ENCODE peak calls at places on chromosomes 3 and 15, in five cellular contexts. K is OCI-LY7, B is IMR-90, I is neural progenitor cell, D is HCT116. R is an unnamed sample.

GRCh38 chr3:123740391-123740822 is 143.7 kb downstream of the MYLK start:
- DNase-seq in D (no peak), B (no peak), I (no peak), K (no peak), R (peak)

GRCh38 chr3:170033489-170033888 is 4.3 kb upstream of the GPR160 start:
- DNase-seq in I (no peak), B (no peak), D (no peak), K (peak), R (no peak)

GRCh38 chr3:166284994-166285393 is 447.8 kb upstream of the BCHE start:
- DNase-seq in K (no peak), D (no peak), B (peak), I (no peak), R (peak)

GRCh38 chr3:50649451-50649931 is 25.2 kb upstream of the DOCK3 start:
- DNase-seq in D (no peak), K (no peak), I (no peak), B (no peak), R (no peak)

GRCh38 chr3:6860911-6861330 is at the start of gene GRM7:
- DNase-seq in I (peak), D (no peak), B (no peak), K (no peak), R (no peak)

GRCh38 chr15:71810256-71811035 is at the start of gene NR2E3:
- DNase-seq in K (no peak), B (no peak), D (no peak), I (no peak), R (no peak)

GRCh38 chr15:23595368-23595767 is 29.9 kb downstream of the MKRN3 start:
- DNase-seq in I (no peak), B (no peak), K (no peak), D (no peak), R (no peak)

GRCh38 chr3:127406309-127407025 is 118.6 kb upstream of the PRR20G start:
- DNase-seq in K (peak), B (peak), D (peak), I (no peak), R (peak)

GRCh38 chr3:143644370-143645089 is 203.7 kb downstream of the SLC9A9 start:
- DNase-seq in I (peak), D (peak), K (peak), B (peak), R (peak)

GRCh38 chr15:99331366-99331765 is 80.1 kb downstream of the LRRC28 start:
- DNase-seq in K (no peak), B (no peak), I (no peak), D (no peak), R (no peak)

GRCh38 chr15:68275165-68275746 is 2.3 kb upstream of the FEM1B start:
- DNase-seq in B (peak), K (no peak), I (no peak), D (no peak), R (peak)

GRCh38 chr3:195258449-195259145 is 12.4 kb downstream of the XXYLT1 start:
- DNase-seq in D (no peak), B (no peak), K (peak), I (no peak), R (no peak)

GRCh38 chr3:36212291-36212690 is 168.0 kb upstream of the STAC start:
- DNase-seq in D (no peak), B (no peak), I (no peak), K (no peak), R (no peak)

GRCh38 chr3:165883866-165884478 is 46.7 kb upstream of the BCHE start:
- DNase-seq in D (no peak), I (no peak), B (no peak), K (no peak), R (no peak)

GRCh38 chr3:186582541-186582940 is 12.0 kb downstream of the DNAJB11 start:
- DNase-seq in B (no peak), D (no peak), I (no peak), K (no peak), R (no peak)

GRCh38 chr15:96792216-96792615 is 461.7 kb downstream of the NR2F2 start:
- DNase-seq in I (no peak), D (no peak), K (no peak), B (no peak), R (no peak)

GRCh38 chr3:77254967-77255831 is 215.3 kb downstream of the ROBO2 start:
- DNase-seq in K (peak), B (peak), D (no peak), I (peak), R (peak)

GRCh38 chr15:95281470-95281869 is 1049.0 kb upstream of the NR2F2 start:
- DNase-seq in I (no peak), K (no peak), D (no peak), B (peak), R (no peak)

GRCh38 chr15:40412095-40412759 is 6.6 kb downstream of the IVD start:
- DNase-seq in B (no peak), I (no peak), K (no peak), D (no peak), R (no peak)

GRCh38 chr15:70923311-70924080 is 30.9 kb downstream of the LRRC49 start:
- DNase-seq in D (no peak), K (no peak), I (no peak), B (peak), R (no peak)

GRCh38 chr3:192090586-192090985 is 629.6 kb downstream of the PYDC2 start:
- DNase-seq in D (peak), I (peak), B (no peak), K (peak), R (no peak)

GRCh38 chr3:35724106-35724505 is 84.8 kb downstream of the ARPP21 start:
- DNase-seq in I (no peak), K (no peak), D (no peak), B (no peak), R (no peak)

GRCh38 chr3:194091141-194091540 is 44.8 kb upstream of the HES1 start:
- DNase-seq in I (no peak), B (peak), K (no peak), D (no peak), R (peak)

GRCh38 chr15:83209333-83209732 is 1.7 kb upstream of the HDGFL3 start:
- DNase-seq in K (no peak), I (peak), D (no peak), B (no peak), R (no peak)

GRCh38 chr3:152471814-152472605 is 203.3 kb downstream of the MBNL1 start:
- DNase-seq in D (peak), B (peak), K (peak), I (peak), R (no peak)

GRCh38 chr3:23751485-23751811 is 54.3 kb upstream of the UBE2E1 start:
- DNase-seq in B (no peak), I (peak), D (no peak), K (no peak), R (no peak)

GRCh38 chr3:175590745-175591144 is 731.6 kb downstream of the NAALADL2 start:
- DNase-seq in I (no peak), D (no peak), B (no peak), K (no peak), R (no peak)

GRCh38 chr15:70596354-70597055 is 166.9 kb downstream of the UACA start:
- DNase-seq in K (no peak), D (peak), B (peak), I (no peak), R (peak)

GRCh38 chr15:32774022-32774421 is 56.2 kb downstream of the GREM1 start:
- DNase-seq in B (peak), K (no peak), D (no peak), I (no peak), R (peak)

GRCh38 chr3:114879059-114880031 is 267.7 kb downstream of the ZBTB20 start:
- DNase-seq in I (no peak), K (no peak), D (peak), B (peak), R (peak)

GRCh38 chr15:66072616-66073361 is 180.8 kb downstream of the MEGF11 start:
- DNase-seq in K (no peak), I (no peak), B (no peak), D (no peak), R (no peak)

GRCh38 chr3:43199645-43200036 is 86.7 kb upstream of the SNRK start:
- DNase-seq in B (no peak), D (no peak), I (no peak), K (no peak), R (no peak)

GRCh38 chr15:44319385-44319784 is 30.9 kb downstream of the GOLM2 start:
- DNase-seq in D (no peak), B (no peak), I (no peak), K (peak), R (no peak)

GRCh38 chr3:170322501-170323328 is 34.8 kb upstream of the SKIL start:
- DNase-seq in K (no peak), D (no peak), I (no peak), B (no peak), R (no peak)

GRCh38 chr15:54482251-54482650 is 504.0 kb downstream of the UNC13C start:
- DNase-seq in I (peak), D (no peak), K (no peak), B (no peak), R (no peak)

DNA sequence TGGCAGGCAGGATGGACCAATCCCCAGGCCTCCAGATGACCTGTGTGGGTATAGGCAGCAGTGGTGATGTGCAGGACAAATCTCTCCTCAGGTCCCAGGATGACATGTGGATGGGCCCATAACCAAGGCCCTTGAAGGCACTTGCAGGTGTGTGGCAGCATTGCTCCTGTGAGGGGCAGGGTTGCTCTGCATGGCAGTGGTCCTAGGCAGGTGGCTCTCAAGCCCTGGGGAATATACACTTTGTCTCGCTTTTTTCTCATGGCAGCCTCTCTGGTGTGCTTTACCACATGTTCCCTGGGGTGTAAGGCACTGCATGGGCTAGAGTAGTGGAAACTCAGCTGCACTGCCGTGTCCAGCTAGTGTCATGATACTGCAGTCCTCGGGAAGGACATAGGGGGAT is 503.6 kb downstream of the UNC13C start:
- DNase-seq in K (no peak), D (no peak), B (no peak), I (no peak), R (no peak)
- H2AFZ ChIP-seq in K (no peak), D (no peak), B (no peak), I (no peak), R (no peak)

GRCh38 chr15:55914446-55914845 is 79.0 kb downstream of the NEDD4 start:
- DNase-seq in I (no peak), B (no peak), D (no peak), K (no peak), R (no peak)

GRCh38 chr15:55915876-55916567 is 77.4 kb downstream of the NEDD4 start:
- DNase-seq in I (no peak), B (peak), K (no peak), D (no peak), R (no peak)

GRCh38 chr15:55909036-55909811 is 84.2 kb downstream of the NEDD4 start:
- DNase-seq in B (peak), D (no peak), K (no peak), I (no peak), R (peak)

GRCh38 chr15:55915221-55915620 is 78.2 kb downstream of the NEDD4 start:
- DNase-seq in I (no peak), D (no peak), B (no peak), K (no peak), R (no peak)

DNA sequence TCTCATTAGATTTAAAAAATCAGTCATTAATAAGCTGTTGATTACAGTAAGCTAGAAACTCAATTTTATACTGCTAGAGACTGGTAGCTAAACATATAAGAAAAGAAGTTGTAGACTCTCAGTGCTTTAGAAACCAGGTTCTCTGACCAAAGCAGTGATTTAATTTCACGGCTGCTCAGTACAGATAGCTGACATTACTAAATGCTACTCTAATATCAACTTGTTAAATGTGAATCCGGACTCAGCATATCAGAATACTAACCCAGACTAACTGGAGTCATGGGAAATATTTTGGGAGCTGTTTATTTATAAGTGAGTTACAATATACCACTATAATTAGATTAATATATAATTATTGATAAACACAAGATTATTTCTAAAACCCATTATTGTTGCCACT is 80.4 kb downstream of the NEDD4 start:
- DNase-seq in K (no peak), D (no peak), B (no peak), I (no peak), R (no peak)
- H3K4me3 ChIP-seq in K (no peak), D (no peak), B (peak), I (no peak), R (no peak)

DNA sequence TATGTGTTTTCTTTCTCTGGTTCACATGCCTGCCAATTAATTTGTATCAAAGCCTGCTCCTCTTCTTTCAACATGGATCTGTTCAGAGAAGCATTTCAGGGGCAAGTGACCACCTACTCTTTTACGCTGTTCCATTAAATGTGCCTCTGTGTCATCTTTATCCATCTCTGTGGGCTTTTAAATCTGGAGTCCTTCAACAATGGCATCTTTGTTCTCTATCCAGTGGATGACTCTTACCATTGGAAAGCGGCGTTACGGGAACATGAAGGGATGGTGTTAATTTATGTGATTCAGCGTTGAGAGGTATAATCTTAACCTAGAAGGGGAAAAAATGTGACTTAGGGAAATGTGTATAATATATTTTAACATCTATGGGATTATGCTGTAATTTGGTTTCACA is 92.8 kb upstream of the CFAP20DC start:
- DNase-seq in D (no peak), K (no peak), B (no peak), I (no peak), R (peak)
- H2AFZ ChIP-seq in D (no peak), K (no peak), B (no peak), I (peak), R (peak)

DNA sequence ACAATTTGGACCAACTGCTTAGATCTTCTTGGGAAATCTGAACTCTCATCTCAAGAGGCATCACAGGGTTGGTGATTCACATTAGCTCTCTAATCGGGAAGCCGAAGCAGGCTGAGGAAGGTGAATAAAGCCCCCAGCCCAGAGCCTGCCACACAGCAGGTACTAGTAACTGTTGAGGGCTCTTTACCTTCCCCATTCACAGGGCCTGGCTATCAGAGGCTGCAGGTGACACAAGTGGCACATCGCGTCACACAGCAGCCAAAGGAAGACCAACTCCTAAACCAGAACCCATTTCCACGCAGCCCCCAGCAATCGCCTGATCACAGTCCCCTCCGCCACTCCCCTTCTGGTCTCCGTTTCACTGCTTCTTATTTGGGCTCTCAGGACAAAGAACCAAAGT is 29.2 kb downstream of the SH3BP5 start:
- DNase-seq in B (no peak), I (no peak), D (no peak), K (no peak), R (no peak)
- H3K4me3 ChIP-seq in B (no peak), I (no peak), D (no peak), K (no peak), R (no peak)

R was measured in mammary epithelial cell.